ENCODE peak calls at places on chromosome 3, in seven cellular contexts. O is CD4-positive, alpha-beta memory T cell; K is NCI-H510A; Y is heart right ventricle; R is LoVo; M is hippocampal formation; S is CD4-positive, alpha-beta T cell. G is an unnamed sample.
A peak's percentile ranks its signal among the peaks of the same experiment; 100 is the strongest.

GRCh38 chr3:196936288-196936687 is 6.0 kb downstream of the NCBP2 start:
- DNase-seq in O (no peak), K (no peak), Y (no peak), R (no peak), M (no peak), S (no peak), G (no peak)

GRCh38 chr3:108127301-108127988 is 36.6 kb upstream of the CD47 start:
- DNase-seq in O (peak; percentile 79), K (no peak), Y (no peak), R (no peak), M (no peak), S (peak; percentile 56), G (no peak)

GRCh38 chr3:63731866-63732265 is 79.4 kb downstream of the SNTN start:
- DNase-seq in O (no peak), K (no peak), Y (no peak), R (no peak), M (no peak), S (no peak), G (no peak)

GRCh38 chr3:147760998-147761397 is 351.8 kb downstream of the ZIC1 start:
- DNase-seq in O (no peak), K (no peak), Y (no peak), R (no peak), M (no peak), S (no peak), G (no peak)

GRCh38 chr3:194133661-194134230 is 2.2 kb upstream of the HES1 start:
- DNase-seq in O (no peak), K (peak; percentile 45), Y (peak; percentile 80), R (peak; percentile 58), M (no peak), S (no peak), G (peak; percentile 71)

GRCh38 chr3:8563146-8563545 is 61.5 kb downstream of the LMCD1 start:
- DNase-seq in O (no peak), K (no peak), Y (no peak), R (no peak), M (no peak), S (no peak), G (no peak)

GRCh38 chr3:13243571-13243970 is 170.3 kb upstream of the IQSEC1 start:
- DNase-seq in O (no peak), K (no peak), Y (no peak), R (no peak), M (no peak), S (no peak), G (no peak)

GRCh38 chr3:98733055-98733777 is 29.9 kb upstream of the ST3GAL6 start:
- DNase-seq in O (no peak), K (peak; percentile 6), Y (peak; percentile 38), R (no peak), M (no peak), S (no peak), G (no peak)

GRCh38 chr3:155297100-155297499 is 3.6 kb upstream of the STRIT1 start:
- DNase-seq in O (no peak), K (no peak), Y (no peak), R (no peak), M (no peak), S (no peak), G (no peak)

GRCh38 chr3:167684389-167684993 is 30.7 kb upstream of the WDR49 start:
- DNase-seq in O (peak; percentile 69), K (peak; percentile 4), Y (peak; percentile 63), R (peak; percentile 52), M (peak; percentile 18), S (peak; percentile 34), G (peak; percentile 95)

GRCh38 chr3:171676600-171677175 is 133.6 kb downstream of the PLD1 start:
- DNase-seq in O (no peak), K (no peak), Y (peak; percentile 19), R (no peak), M (no peak), S (no peak), G (no peak)

GRCh38 chr3:30319713-30320112 is 286.7 kb upstream of the TGFBR2 start:
- DNase-seq in O (peak; percentile 50), K (no peak), Y (peak; percentile 14), R (peak; percentile 73), M (no peak), S (peak; percentile 11), G (peak; percentile 64)

G was measured in HT-29.